ENCODE peak calls at places on chromosomes 12 and 14, in six cellular contexts. X, K, E, A, V and N are unnamed samples.

GRCh38 chr12:64088431-64089349 is 133.4 kb downstream of the KICS2 start:
- DNase-seq in E (no peak), A (peak), V (peak), X (peak), K (peak), N (peak)

GRCh38 chr14:32399920-32400319 is 70.8 kb downstream of the AKAP6 start:
- DNase-seq in X (no peak), E (no peak), K (no peak), A (no peak), V (no peak), N (no peak)

GRCh38 chr12:27970391-27970980 is 2.0 kb downstream of the PTHLH start:
- DNase-seq in E (no peak), A (peak), X (peak), V (peak), K (peak), N (no peak)

GRCh38 chr12:70875628-70876027 is 44.9 kb downstream of the PTPRR start:
- DNase-seq in V (no peak), A (no peak), E (no peak), K (no peak), X (no peak), N (no peak)

GRCh38 chr12:84727964-84728363 is 184.6 kb downstream of the SLC6A15 start:
- DNase-seq in E (no peak), V (peak), X (no peak), K (no peak), A (peak), N (peak)

GRCh38 chr12:27530157-27530922 is 6.3 kb downstream of the PPFIBP1 start:
- DNase-seq in A (peak), X (no peak), V (no peak), E (no peak), K (peak), N (no peak)

GRCh38 chr12:132529899-132530298 is 39.9 kb downstream of the FBRSL1 start:
- DNase-seq in X (no peak), E (no peak), K (no peak), A (no peak), V (no peak), N (no peak)

GRCh38 chr12:76226397-76226796 is 121.8 kb downstream of the BBS10 start:
- DNase-seq in E (no peak), K (no peak), X (no peak), V (peak), A (peak), N (no peak)

GRCh38 chr12:132190012-132190755 is 45.9 kb downstream of the NOC4L start:
- DNase-seq in E (no peak), X (peak), V (no peak), K (peak), A (no peak), N (no peak)